ENCODE peak calls at places on chromosome 20, in six cellular contexts. L is IMR-90, X is upper lobe of left lung, U is heart left ventricle, Z is HCT116, F is sigmoid colon. Q is an unnamed sample.
A peak's percentile ranks its signal among the peaks of the same experiment; 100 is the strongest.

GRCh38 chr20:60219984-60220540 is 261.8 kb downstream of the CDH26 start:
- DNase-seq in L (no peak), X (no peak), U (no peak), Z (no peak), F (no peak), Q (no peak)

GRCh38 chr20:38139156-38139912 is 25.7 kb downstream of the TGM2 start:
- DNase-seq in L (no peak), X (no peak), U (no peak), Z (no peak), F (peak; percentile 41), Q (no peak)

GRCh38 chr20:44861547-44862006 is 23.9 kb upstream of the YWHAB start:
- DNase-seq in L (peak; percentile 18), X (no peak), U (no peak), Z (no peak), F (peak; percentile 74), Q (peak; percentile 81)

GRCh38 chr20:23434521-23435313 is 4.8 kb upstream of the CSTL1 start:
- DNase-seq in L (no peak), X (no peak), U (no peak), Z (no peak), F (no peak), Q (no peak)

GRCh38 chr20:62501801-62502495 is 26.2 kb upstream of the GATA5 start:
- DNase-seq in L (peak; percentile 63), X (peak; percentile 38), U (no peak), Z (no peak), F (no peak), Q (peak; percentile 62)

GRCh38 chr20:46307139-46307998 is 929 bp downstream of the CDH22 start:
- DNase-seq in L (peak; percentile 20), X (peak; percentile 59), U (peak; percentile 18), Z (no peak), F (peak; percentile 74), Q (peak; percentile 95)

GRCh38 chr20:8215516-8215915 is 83.5 kb downstream of the PLCB1 start:
- DNase-seq in L (peak; percentile 83), X (no peak), U (no peak), Z (no peak), F (peak; percentile 71), Q (no peak)

GRCh38 chr20:61744691-61745396 is 320.8 kb downstream of the TAF4 start:
- DNase-seq in L (peak; percentile 73), X (no peak), U (no peak), Z (no peak), F (no peak), Q (peak; percentile 33)

GRCh38 chr20:45358282-45359068 is 4.5 kb upstream of the SYS1 start:
- DNase-seq in L (peak; percentile 73), X (peak; percentile 94), U (peak; percentile 79), Z (no peak), F (peak; percentile 98), Q (no peak)

DNA sequence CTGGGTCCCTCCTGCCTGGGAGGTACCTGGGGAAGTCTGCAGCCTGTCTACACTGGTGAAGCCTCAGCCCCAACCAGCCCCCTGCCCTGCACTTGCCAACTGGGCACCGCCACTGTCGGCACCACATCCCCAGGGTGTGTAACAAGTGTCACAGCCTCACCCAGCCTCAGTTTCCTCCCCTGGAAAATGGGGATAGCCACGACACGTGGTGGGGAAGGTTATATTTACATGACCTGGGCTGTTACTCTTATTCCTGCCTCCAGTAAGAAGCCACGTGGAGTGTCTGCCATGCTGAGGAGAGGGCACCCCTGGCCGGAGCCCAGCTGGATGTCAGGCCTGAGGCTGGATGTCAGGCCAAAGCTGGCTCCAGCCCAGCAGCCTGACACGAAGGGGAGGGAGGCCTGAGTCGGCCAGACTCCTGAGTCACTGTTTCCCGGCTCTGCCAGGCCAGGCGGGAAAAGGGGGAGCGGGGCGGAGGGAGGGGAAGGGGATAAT is 44.9 kb downstream of the SNAI1 start:
- DNase-seq in L (peak; percentile 92), X (peak; percentile 58), U (peak; percentile 83), Z (no peak), F (peak; percentile 89), Q (peak; percentile 94)
- TF ChIP-seq POLR2A in L (no peak), X (no peak), U (no peak), Z (no peak), F (no peak), Q (no peak)

GRCh38 chr20:32626859-32627636 is 41.9 kb upstream of the NOL4L start:
- DNase-seq in L (no peak), X (no peak), U (no peak), Z (no peak), F (no peak), Q (no peak)
- TF ChIP-seq POLR2A in L (no peak), X (no peak), U (no peak), Z (no peak), F (no peak), Q (no peak)

GRCh38 chr20:14925286-14925685 is 587.9 kb upstream of the FLRT3 start:
- DNase-seq in L (no peak), X (no peak), U (no peak), Z (no peak), F (no peak), Q (no peak)
- TF ChIP-seq POLR2A in L (no peak), X (no peak), U (no peak), Z (no peak), F (no peak), Q (no peak)

DNA sequence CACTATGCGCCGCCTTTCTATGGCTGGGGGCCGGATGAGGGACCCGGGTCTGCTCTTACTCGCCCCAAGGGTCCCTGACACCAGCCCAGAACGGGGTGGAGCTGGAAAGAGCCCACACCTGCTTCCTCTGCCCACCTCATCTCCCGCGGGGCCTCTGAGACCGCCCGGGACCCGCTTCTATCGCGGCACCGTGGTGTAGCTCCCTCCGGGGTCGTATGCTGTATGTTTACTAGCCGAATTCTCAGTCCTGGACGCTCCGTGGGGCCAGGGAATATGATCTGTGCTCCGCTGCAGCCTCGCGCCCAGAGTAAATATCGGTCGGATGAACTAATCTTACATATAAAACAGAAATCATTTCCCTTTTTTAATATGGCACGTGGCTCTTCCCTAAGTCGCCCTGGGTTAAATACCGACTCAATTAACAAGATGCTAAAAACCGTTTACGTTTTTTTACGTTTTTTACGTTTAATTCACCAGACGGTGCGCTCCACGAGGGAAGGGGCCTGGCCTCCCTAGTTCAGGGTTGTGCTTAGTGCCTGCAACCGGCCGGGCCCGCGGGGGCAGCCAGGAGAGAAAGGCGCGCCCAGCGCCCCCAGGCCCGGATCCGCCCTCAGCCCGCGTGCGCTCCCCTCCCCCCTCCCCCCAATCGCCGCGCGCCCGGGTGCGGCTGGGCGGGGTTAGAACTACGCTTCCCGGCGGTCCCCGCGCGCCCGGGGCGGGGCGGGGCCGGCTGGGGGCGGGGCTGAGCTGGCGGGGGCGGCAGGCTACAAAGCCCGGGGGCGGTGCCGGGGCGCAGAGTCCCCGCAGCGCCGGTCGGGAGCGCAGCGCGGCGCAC is at the start of gene RBM38:
- DNase-seq in L (peak; percentile 49), X (peak; percentile 75), U (peak; percentile 75), Z (peak; percentile 19), F (peak; percentile 84), Q (peak; percentile 89)
- TF ChIP-seq POLR2A in L (no peak), X (no peak), U (no peak), Z (no peak), F (no peak), Q (no peak)